ENCODE peak calls at places on chromosomes 7 and 10, in four cellular contexts. Q is chondrocyte, Y is NCI-H1105, C is kidney. G is an unnamed sample.

GRCh38 chr10:76195990-76196389 is 764.6 kb downstream of the LRMDA start:
- DNase-seq in Q (no peak), C (no peak), Y (no peak), G (no peak)

GRCh38 chr10:24465899-24466615 is 257.1 kb downstream of the KIAA1217 start:
- DNase-seq in Q (no peak), Y (no peak), C (no peak), G (no peak)

GRCh38 chr10:60479305-60480020 is 89.8 kb upstream of the ANK3 start:
- DNase-seq in Y (no peak), Q (no peak), C (no peak), G (no peak)

GRCh38 chr7:41870505-41871138 is 167.7 kb upstream of the INHBA start:
- DNase-seq in Y (no peak), C (no peak), Q (no peak), G (no peak)

GRCh38 chr10:26540601-26541000 is 102.5 kb downstream of the APBB1IP start:
- DNase-seq in C (no peak), Y (no peak), Q (no peak), G (peak)

GRCh38 chr7:121302214-121302745 is 26.5 kb upstream of the WNT16 start:
- DNase-seq in C (no peak), Y (no peak), Q (no peak), G (no peak)

GRCh38 chr7:5045558-5046396 is at the start of gene RBAK:
- DNase-seq in Q (peak), C (peak), Y (peak), G (peak)

GRCh38 chr7:32347244-32347828 is 142.8 kb downstream of the LSM5 start:
- DNase-seq in Q (no peak), Y (peak), C (no peak), G (no peak)

GRCh38 chr10:46523119-46523880 is 33.2 kb downstream of the GPRIN2 start:
- DNase-seq in Y (no peak), C (peak), Q (peak), G (no peak)

GRCh38 chr10:85788570-85788969 is 578.0 kb downstream of the GRID1 start:
- DNase-seq in Y (no peak), C (no peak), Q (no peak), G (no peak)

GRCh38 chr7:445563-446288 is 73.9 kb downstream of the PDGFA start:
- DNase-seq in Q (no peak), C (no peak), Y (no peak), G (no peak)

GRCh38 chr7:44561962-44562621 is 11.6 kb downstream of the DDX56 start:
- DNase-seq in C (no peak), Y (no peak), Q (no peak), G (no peak)

GRCh38 chr7:119175916-119176627 is 951.6 kb downstream of the ANKRD7 start:
- DNase-seq in Y (peak), Q (no peak), C (no peak), G (peak)

GRCh38 chr7:94440460-94441039 is 45.9 kb downstream of the COL1A2 start:
- DNase-seq in C (no peak), Y (no peak), Q (no peak), G (peak)

GRCh38 chr10:76122056-76122455 is 690.6 kb downstream of the LRMDA start:
- DNase-seq in Y (no peak), C (no peak), Q (no peak), G (no peak)

GRCh38 chr10:26755443-26755903 is 58.0 kb downstream of the PDSS1 start:
- DNase-seq in C (no peak), Q (no peak), Y (no peak), G (no peak)

GRCh38 chr10:80630324-80630723 is 92.6 kb downstream of the SH2D4B start:
- DNase-seq in Y (no peak), C (no peak), Q (no peak), G (no peak)

GRCh38 chr10:6473901-6474370 is 106.1 kb downstream of the PRKCQ start:
- DNase-seq in Y (no peak), C (no peak), Q (no peak), G (peak)

GRCh38 chr10:96276426-96276825 is 5.1 kb upstream of the BLNK start:
- DNase-seq in C (no peak), Y (no peak), Q (no peak), G (no peak)

GRCh38 chr10:101939273-101939635 is 95.7 kb upstream of the KCNIP2 start:
- DNase-seq in C (no peak), Q (no peak), Y (no peak), G (peak)

GRCh38 chr7:78702770-78703169 is 750.7 kb downstream of the MAGI2 start:
- DNase-seq in Q (no peak), Y (no peak), C (no peak), G (peak)

GRCh38 chr7:2212906-2213305 is 19.8 kb downstream of the MAD1L1 start:
- DNase-seq in C (peak), Y (no peak), Q (peak), G (no peak)

GRCh38 chr10:81414038-81414437 is 461.0 kb upstream of the NRG3 start:
- DNase-seq in Q (no peak), Y (no peak), C (no peak), G (no peak)

GRCh38 chr7:32893225-32893560 is 1.6 kb upstream of the KBTBD2 start:
- DNase-seq in C (no peak), Q (no peak), Y (no peak), G (no peak)

G was measured in foreskin melanocyte.